ENCODE peak calls at places on chromosome 2, in nine cellular contexts. One of them, this sample, is unnamed.

GRCh38 chr2:56522605-56523089 is 338.9 kb downstream of the CCDC85A start:
- DNase-seq in hepatocyte: peak
- DNase-seq in spleen: no peak
- DNase-seq in heart left ventricle: no peak
- DNase-seq in HL-60: no peak
- DNase-seq in A549: peak
- DNase-seq in MM.1S: no peak
- DNase-seq in thyroid gland: peak
- DNase-seq in HCT116: no peak
- DNase-seq in this sample: no peak

GRCh38 chr2:27566628-27567027 is 16.2 kb upstream of the ZNF512 start:
- DNase-seq in MM.1S: no peak
- DNase-seq in HL-60: no peak
- DNase-seq in HCT116: no peak
- DNase-seq in hepatocyte: no peak
- DNase-seq in A549: no peak
- DNase-seq in heart left ventricle: no peak
- DNase-seq in thyroid gland: no peak
- DNase-seq in spleen: no peak
- DNase-seq in this sample: no peak

GRCh38 chr2:163682695-163683094 is 53.1 kb downstream of the FIGN start:
- DNase-seq in HL-60: no peak
- DNase-seq in MM.1S: no peak
- DNase-seq in HCT116: no peak
- DNase-seq in thyroid gland: no peak
- DNase-seq in heart left ventricle: no peak
- DNase-seq in A549: peak
- DNase-seq in hepatocyte: peak
- DNase-seq in spleen: no peak
- DNase-seq in this sample: no peak

GRCh38 chr2:106030287-106031268 is 163.5 kb downstream of the UXS1 start:
- DNase-seq in heart left ventricle: peak
- DNase-seq in A549: peak
- DNase-seq in HL-60: peak
- DNase-seq in MM.1S: no peak
- DNase-seq in spleen: no peak
- DNase-seq in thyroid gland: peak
- DNase-seq in HCT116: no peak
- DNase-seq in hepatocyte: peak
- DNase-seq in this sample: no peak

GRCh38 chr2:240403358-240404104 is 31.9 kb upstream of the GPC1 start:
- DNase-seq in heart left ventricle: no peak
- DNase-seq in hepatocyte: no peak
- DNase-seq in A549: no peak
- DNase-seq in MM.1S: peak
- DNase-seq in HL-60: no peak
- DNase-seq in thyroid gland: no peak
- DNase-seq in HCT116: no peak
- DNase-seq in spleen: no peak
- DNase-seq in this sample: no peak

GRCh38 chr2:152320166-152320565 is 14.8 kb upstream of the FMNL2 start:
- DNase-seq in heart left ventricle: no peak
- DNase-seq in spleen: no peak
- DNase-seq in HL-60: no peak
- DNase-seq in A549: no peak
- DNase-seq in MM.1S: no peak
- DNase-seq in HCT116: no peak
- DNase-seq in hepatocyte: no peak
- DNase-seq in thyroid gland: no peak
- DNase-seq in this sample: no peak

GRCh38 chr2:63755216-63755615 is 86.5 kb upstream of the UGP2 start:
- DNase-seq in HL-60: no peak
- DNase-seq in A549: no peak
- DNase-seq in hepatocyte: no peak
- DNase-seq in HCT116: no peak
- DNase-seq in spleen: no peak
- DNase-seq in thyroid gland: no peak
- DNase-seq in heart left ventricle: no peak
- DNase-seq in MM.1S: no peak
- DNase-seq in this sample: no peak

GRCh38 chr2:219803294-219803693 is 175.9 kb downstream of the SLC4A3 start:
- DNase-seq in heart left ventricle: no peak
- DNase-seq in MM.1S: no peak
- DNase-seq in HCT116: no peak
- DNase-seq in HL-60: peak
- DNase-seq in hepatocyte: no peak
- DNase-seq in A549: no peak
- DNase-seq in thyroid gland: no peak
- DNase-seq in spleen: no peak
- DNase-seq in this sample: no peak

GRCh38 chr2:3637692-3638455 is 20.1 kb upstream of the ALLC start:
- DNase-seq in thyroid gland: no peak
- DNase-seq in heart left ventricle: peak
- DNase-seq in A549: no peak
- DNase-seq in hepatocyte: no peak
- DNase-seq in MM.1S: no peak
- DNase-seq in HCT116: no peak
- DNase-seq in spleen: peak
- DNase-seq in HL-60: no peak
- DNase-seq in this sample: peak

GRCh38 chr2:142291964-142292363 is 161.1 kb upstream of the LRP1B start:
- DNase-seq in spleen: no peak
- DNase-seq in HCT116: no peak
- DNase-seq in thyroid gland: no peak
- DNase-seq in heart left ventricle: no peak
- DNase-seq in MM.1S: no peak
- DNase-seq in HL-60: no peak
- DNase-seq in hepatocyte: no peak
- DNase-seq in A549: no peak
- DNase-seq in this sample: no peak

DNA sequence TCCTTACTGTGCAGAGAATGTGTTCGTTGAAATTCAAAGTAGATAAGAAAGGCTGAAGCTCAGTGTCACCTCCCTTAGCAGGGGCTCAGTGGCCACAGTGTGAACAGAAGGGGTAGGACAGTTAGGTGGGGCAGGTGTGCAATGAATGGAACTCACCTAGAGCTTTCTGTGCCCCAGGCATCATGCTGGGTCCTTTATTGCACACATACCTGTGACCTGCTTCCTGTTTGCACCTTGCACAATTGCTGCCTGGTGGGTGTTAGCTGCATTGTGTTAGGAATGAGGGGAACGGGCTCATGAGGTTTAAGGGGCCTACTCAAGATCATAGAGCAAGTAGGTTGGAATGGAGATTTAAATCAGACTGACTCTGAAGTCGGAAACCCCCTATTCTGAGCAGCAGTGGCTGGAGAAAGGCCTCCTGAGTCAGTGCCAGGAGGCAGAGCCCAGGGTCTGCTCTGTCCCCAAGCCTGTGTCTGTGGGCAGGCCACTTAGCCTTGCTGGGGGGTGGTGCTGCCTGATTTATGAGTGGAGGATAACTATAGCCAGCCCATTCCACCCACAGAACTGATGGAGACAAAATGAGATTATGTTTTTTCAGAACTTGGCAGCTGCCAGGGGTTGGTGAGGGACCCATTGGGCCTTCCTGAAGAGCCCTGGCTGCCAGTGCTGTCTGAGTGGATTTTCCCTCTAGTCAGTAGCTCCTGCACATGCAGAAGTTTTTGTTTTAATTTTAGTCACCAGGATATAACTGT is 76.2 kb downstream of the NPAS2 start:
- DNase-seq in thyroid gland: peak
- DNase-seq in A549: no peak
- DNase-seq in HCT116: no peak
- DNase-seq in MM.1S: no peak
- DNase-seq in spleen: no peak
- DNase-seq in HL-60: no peak
- DNase-seq in hepatocyte: no peak
- DNase-seq in heart left ventricle: no peak
- DNase-seq in this sample: no peak
- H3K27ac ChIP-seq in thyroid gland: peak
- H3K27ac ChIP-seq in A549: peak
- H3K27ac ChIP-seq in HCT116: no peak
- H3K27ac ChIP-seq in MM.1S: no peak
- H3K27ac ChIP-seq in spleen: no peak
- H3K27ac ChIP-seq in HL-60: no peak
- H3K27ac ChIP-seq in hepatocyte: no peak
- H3K27ac ChIP-seq in heart left ventricle: no peak
- H3K27ac ChIP-seq in this sample: no peak

GRCh38 chr2:237864940-237865622 is 5.7 kb downstream of the RAMP1 start:
- DNase-seq in heart left ventricle: peak
- DNase-seq in MM.1S: no peak
- DNase-seq in hepatocyte: peak
- DNase-seq in HL-60: no peak
- DNase-seq in spleen: no peak
- DNase-seq in A549: no peak
- DNase-seq in thyroid gland: no peak
- DNase-seq in HCT116: no peak
- DNase-seq in this sample: no peak

GRCh38 chr2:237864030-237864931 is 4.9 kb downstream of the RAMP1 start:
- DNase-seq in MM.1S: no peak
- DNase-seq in spleen: peak
- DNase-seq in heart left ventricle: peak
- DNase-seq in hepatocyte: no peak
- DNase-seq in HL-60: no peak
- DNase-seq in thyroid gland: no peak
- DNase-seq in A549: no peak
- DNase-seq in HCT116: no peak
- DNase-seq in this sample: no peak

GRCh38 chr2:237865623-237866041 is 6.2 kb downstream of the RAMP1 start:
- DNase-seq in HCT116: no peak
- DNase-seq in heart left ventricle: no peak
- DNase-seq in thyroid gland: no peak
- DNase-seq in HL-60: no peak
- DNase-seq in spleen: peak
- DNase-seq in MM.1S: no peak
- DNase-seq in hepatocyte: no peak
- DNase-seq in A549: no peak
- DNase-seq in this sample: no peak

GRCh38 chr2:237867465-237867864 is 8.0 kb downstream of the RAMP1 start:
- DNase-seq in thyroid gland: no peak
- DNase-seq in A549: no peak
- DNase-seq in HL-60: no peak
- DNase-seq in MM.1S: no peak
- DNase-seq in HCT116: no peak
- DNase-seq in heart left ventricle: no peak
- DNase-seq in hepatocyte: peak
- DNase-seq in spleen: peak
- DNase-seq in this sample: no peak

DNA sequence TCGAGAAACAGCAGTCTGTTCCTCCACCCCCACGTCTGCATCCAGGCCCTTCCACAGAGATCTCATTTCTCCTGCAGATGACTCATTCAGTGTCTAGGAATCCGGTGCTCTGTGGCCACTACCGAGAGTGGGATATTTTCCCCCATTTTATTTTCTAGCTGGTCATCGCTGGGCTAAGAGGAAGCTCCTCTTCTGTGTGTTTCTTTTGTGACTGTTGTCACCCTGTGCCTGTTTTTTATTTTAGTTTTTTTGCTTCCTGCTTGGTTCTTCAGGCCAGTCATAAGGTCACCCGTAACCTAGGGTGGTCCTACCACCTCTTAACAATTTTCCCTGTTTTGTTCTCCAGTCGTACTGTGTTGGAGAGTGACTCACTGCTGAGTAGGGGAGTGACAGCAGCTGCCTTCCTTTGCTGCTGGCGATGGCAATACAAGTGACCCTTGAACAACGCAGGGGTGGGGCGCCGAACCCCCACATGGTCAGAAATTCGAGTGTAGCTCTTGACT is 6.7 kb downstream of the RAMP1 start:
- DNase-seq in MM.1S: no peak
- DNase-seq in HL-60: no peak
- DNase-seq in heart left ventricle: no peak
- DNase-seq in hepatocyte: peak
- DNase-seq in A549: no peak
- DNase-seq in HCT116: no peak
- DNase-seq in thyroid gland: no peak
- DNase-seq in spleen: peak
- DNase-seq in this sample: no peak
- H3K4me3 ChIP-seq in MM.1S: no peak
- H3K4me3 ChIP-seq in HL-60: no peak
- H3K4me3 ChIP-seq in heart left ventricle: no peak
- H3K4me3 ChIP-seq in hepatocyte: no peak
- H3K4me3 ChIP-seq in A549: no peak
- H3K4me3 ChIP-seq in HCT116: peak
- H3K4me3 ChIP-seq in thyroid gland: no peak
- H3K4me3 ChIP-seq in spleen: no peak
- H3K4me3 ChIP-seq in this sample: peak

GRCh38 chr2:232042911-232043564 is 81.5 kb downstream of the DIS3L2 start:
- DNase-seq in heart left ventricle: no peak
- DNase-seq in MM.1S: no peak
- DNase-seq in A549: no peak
- DNase-seq in thyroid gland: no peak
- DNase-seq in hepatocyte: no peak
- DNase-seq in HL-60: peak
- DNase-seq in HCT116: no peak
- DNase-seq in spleen: no peak
- DNase-seq in this sample: no peak

GRCh38 chr2:232039086-232039485 is 77.6 kb downstream of the DIS3L2 start:
- DNase-seq in A549: no peak
- DNase-seq in spleen: no peak
- DNase-seq in HL-60: no peak
- DNase-seq in MM.1S: no peak
- DNase-seq in thyroid gland: no peak
- DNase-seq in HCT116: no peak
- DNase-seq in heart left ventricle: no peak
- DNase-seq in hepatocyte: no peak
- DNase-seq in this sample: no peak

GRCh38 chr2:232043966-232044365 is 82.5 kb downstream of the DIS3L2 start:
- DNase-seq in spleen: no peak
- DNase-seq in HL-60: no peak
- DNase-seq in MM.1S: no peak
- DNase-seq in thyroid gland: no peak
- DNase-seq in A549: no peak
- DNase-seq in hepatocyte: no peak
- DNase-seq in HCT116: no peak
- DNase-seq in heart left ventricle: no peak
- DNase-seq in this sample: no peak

GRCh38 chr2:232038251-232038897 is 76.9 kb downstream of the DIS3L2 start:
- DNase-seq in HL-60: no peak
- DNase-seq in hepatocyte: no peak
- DNase-seq in A549: no peak
- DNase-seq in heart left ventricle: no peak
- DNase-seq in spleen: no peak
- DNase-seq in HCT116: no peak
- DNase-seq in thyroid gland: no peak
- DNase-seq in MM.1S: no peak
- DNase-seq in this sample: no peak
- TF ChIP-seq CTCF in HL-60: no peak
- TF ChIP-seq CTCF in hepatocyte: no peak
- TF ChIP-seq CTCF in A549: no peak
- TF ChIP-seq CTCF in heart left ventricle: no peak
- TF ChIP-seq CTCF in spleen: no peak
- TF ChIP-seq CTCF in HCT116: no peak
- TF ChIP-seq CTCF in thyroid gland: no peak
- TF ChIP-seq CTCF in MM.1S: no peak
- TF ChIP-seq CTCF in this sample: no peak

DNA sequence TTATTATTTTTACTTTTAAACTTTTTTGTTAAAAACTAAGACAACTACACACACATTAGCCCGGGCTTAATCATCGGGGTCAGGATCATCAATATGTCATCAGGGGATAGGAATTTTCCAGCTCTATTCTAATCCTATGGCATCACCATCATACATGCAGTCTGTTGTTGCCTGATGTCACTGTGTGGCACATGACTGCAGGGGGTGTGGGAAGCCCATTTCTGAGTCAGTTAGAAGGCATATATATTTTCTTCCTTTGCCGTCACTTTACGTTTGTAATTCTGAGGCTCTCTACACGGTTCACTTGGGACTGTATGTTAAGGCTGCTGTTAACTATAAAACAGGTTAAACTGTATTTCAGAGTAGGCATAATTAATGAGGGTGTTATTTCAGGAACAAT is 144.4 kb upstream of the ITGA6 start:
- DNase-seq in spleen: no peak
- DNase-seq in HCT116: no peak
- DNase-seq in heart left ventricle: no peak
- DNase-seq in HL-60: peak
- DNase-seq in hepatocyte: peak
- DNase-seq in MM.1S: no peak
- DNase-seq in A549: no peak
- DNase-seq in thyroid gland: no peak
- DNase-seq in this sample: no peak
- H3K27ac ChIP-seq in spleen: no peak
- H3K27ac ChIP-seq in HCT116: no peak
- H3K27ac ChIP-seq in heart left ventricle: no peak
- H3K27ac ChIP-seq in HL-60: peak
- H3K27ac ChIP-seq in hepatocyte: no peak
- H3K27ac ChIP-seq in MM.1S: no peak
- H3K27ac ChIP-seq in A549: no peak
- H3K27ac ChIP-seq in thyroid gland: no peak
- H3K27ac ChIP-seq in this sample: no peak

This sample was measured in coronary artery.